ENCODE peak calls at places on chromosomes 6 and 20, in eight cellular contexts. One of them, this sample, is unnamed.

GRCh38 chr6:8000080-8001035 is 63.8 kb downstream of the BLOC1S5 start:
- DNase-seq in GM12892: no peak
- DNase-seq in substantia nigra: no peak
- DNase-seq in HTR-8/SVneo: no peak
- DNase-seq in cardiac fibroblast: peak
- DNase-seq in MCF 10A: no peak
- DNase-seq in stimulated activated naive CD4-positive, alpha-beta T cell: no peak
- DNase-seq in EL: no peak
- DNase-seq in this sample: no peak

GRCh38 chr6:5191722-5192121 is 69.0 kb downstream of the LYRM4 start:
- DNase-seq in substantia nigra: no peak
- DNase-seq in cardiac fibroblast: no peak
- DNase-seq in HTR-8/SVneo: no peak
- DNase-seq in MCF 10A: no peak
- DNase-seq in EL: no peak
- DNase-seq in stimulated activated naive CD4-positive, alpha-beta T cell: no peak
- DNase-seq in GM12892: no peak
- DNase-seq in this sample: no peak

GRCh38 chr6:113530769-113531168 is 326.4 kb upstream of the MARCKS start:
- DNase-seq in stimulated activated naive CD4-positive, alpha-beta T cell: no peak
- DNase-seq in GM12892: peak
- DNase-seq in EL: peak
- DNase-seq in substantia nigra: no peak
- DNase-seq in MCF 10A: peak
- DNase-seq in cardiac fibroblast: peak
- DNase-seq in HTR-8/SVneo: peak
- DNase-seq in this sample: no peak

GRCh38 chr6:160363016-160363996 is 15.1 kb downstream of the SLC22A3 start:
- DNase-seq in HTR-8/SVneo: no peak
- DNase-seq in substantia nigra: no peak
- DNase-seq in MCF 10A: no peak
- DNase-seq in stimulated activated naive CD4-positive, alpha-beta T cell: no peak
- DNase-seq in cardiac fibroblast: no peak
- DNase-seq in GM12892: no peak
- DNase-seq in EL: no peak
- DNase-seq in this sample: no peak

GRCh38 chr6:18148304-18149025 is 6.4 kb downstream of the TPMT start:
- DNase-seq in GM12892: no peak
- DNase-seq in MCF 10A: peak
- DNase-seq in substantia nigra: no peak
- DNase-seq in EL: peak
- DNase-seq in HTR-8/SVneo: peak
- DNase-seq in cardiac fibroblast: peak
- DNase-seq in stimulated activated naive CD4-positive, alpha-beta T cell: no peak
- DNase-seq in this sample: peak

GRCh38 chr6:157438611-157439109 is 57.7 kb downstream of the ZDHHC14 start:
- DNase-seq in MCF 10A: no peak
- DNase-seq in HTR-8/SVneo: no peak
- DNase-seq in stimulated activated naive CD4-positive, alpha-beta T cell: no peak
- DNase-seq in substantia nigra: no peak
- DNase-seq in EL: no peak
- DNase-seq in GM12892: no peak
- DNase-seq in cardiac fibroblast: peak
- DNase-seq in this sample: no peak

GRCh38 chr6:118712955-118713354 is 61.6 kb upstream of the CEP85L start:
- DNase-seq in HTR-8/SVneo: peak
- DNase-seq in substantia nigra: no peak
- DNase-seq in EL: peak
- DNase-seq in cardiac fibroblast: peak
- DNase-seq in GM12892: no peak
- DNase-seq in MCF 10A: peak
- DNase-seq in stimulated activated naive CD4-positive, alpha-beta T cell: no peak
- DNase-seq in this sample: no peak

GRCh38 chr20:63587256-63587655 is 13.2 kb upstream of the HELZ2 start:
- DNase-seq in stimulated activated naive CD4-positive, alpha-beta T cell: no peak
- DNase-seq in MCF 10A: no peak
- DNase-seq in EL: no peak
- DNase-seq in substantia nigra: no peak
- DNase-seq in cardiac fibroblast: no peak
- DNase-seq in HTR-8/SVneo: no peak
- DNase-seq in GM12892: no peak
- DNase-seq in this sample: no peak

GRCh38 chr6:74826318-74826717 is 379.5 kb downstream of the COL12A1 start:
- DNase-seq in stimulated activated naive CD4-positive, alpha-beta T cell: no peak
- DNase-seq in cardiac fibroblast: no peak
- DNase-seq in MCF 10A: no peak
- DNase-seq in substantia nigra: no peak
- DNase-seq in EL: no peak
- DNase-seq in HTR-8/SVneo: no peak
- DNase-seq in GM12892: no peak
- DNase-seq in this sample: no peak

GRCh38 chr6:138537090-138537489 is 37.8 kb upstream of the NHSL1 start:
- DNase-seq in cardiac fibroblast: peak
- DNase-seq in MCF 10A: no peak
- DNase-seq in GM12892: no peak
- DNase-seq in substantia nigra: no peak
- DNase-seq in HTR-8/SVneo: no peak
- DNase-seq in EL: no peak
- DNase-seq in stimulated activated naive CD4-positive, alpha-beta T cell: no peak
- DNase-seq in this sample: no peak

This sample was measured in NCI-H460.